ENCODE peak calls at places on chromosome 10, in five cellular contexts. G, N, P, S and C are unnamed samples.

GRCh38 chr10:104101902-104102301 is 16.2 kb upstream of the COL17A1 start:
- DNase-seq in G (no peak), N (no peak), P (no peak), S (no peak), C (no peak)

GRCh38 chr10:48343871-48344598 is 37.6 kb downstream of the MAPK8 start:
- DNase-seq in G (peak; percentile 21), N (no peak), P (no peak), S (no peak), C (no peak)

GRCh38 chr10:59580257-59580863 is 129.3 kb downstream of the SLC16A9 start:
- DNase-seq in G (peak; percentile 52), N (no peak), P (peak; percentile 45), S (no peak), C (no peak)

GRCh38 chr10:16887565-16887964 is 70.3 kb upstream of the RSU1 start:
- DNase-seq in G (peak; percentile 81), N (no peak), P (peak; percentile 42), S (no peak), C (no peak)

GRCh38 chr10:53786236-53786635 is 1013.7 kb upstream of the MBL2 start:
- DNase-seq in G (no peak), N (no peak), P (no peak), S (no peak), C (no peak)

GRCh38 chr10:129525408-129525807 is 58.4 kb downstream of the MGMT start:
- DNase-seq in G (peak; percentile 69), N (no peak), P (no peak), S (no peak), C (no peak)

GRCh38 chr10:6838118-6838517 is 258.0 kb upstream of the PRKCQ start:
- DNase-seq in G (no peak), N (no peak), P (no peak), S (no peak), C (no peak)

GRCh38 chr10:29319205-29319781 is 30.4 kb downstream of the LYZL1 start:
- DNase-seq in G (no peak), N (no peak), P (no peak), S (no peak), C (no peak)

GRCh38 chr10:132255489-132256344 is 52.0 kb downstream of the STK32C start:
- DNase-seq in G (no peak), N (no peak), P (no peak), S (no peak), C (no peak)

GRCh38 chr10:29719281-29719675 is 84.5 kb upstream of the SVIL start:
- DNase-seq in G (peak; percentile 36), N (no peak), P (no peak), S (no peak), C (no peak)

GRCh38 chr10:69307434-69307833 is 29.1 kb downstream of the HK1 start:
- DNase-seq in G (no peak), N (no peak), P (no peak), S (no peak), C (no peak)

GRCh38 chr10:104925232-104925851 is 284.3 kb downstream of the SORCS3 start:
- DNase-seq in G (peak; percentile 22), N (no peak), P (peak; percentile 47), S (peak; percentile 42), C (no peak)

GRCh38 chr10:132170561-132171361 is 16.0 kb upstream of the DPYSL4 start:
- DNase-seq in G (no peak), N (peak; percentile 35), P (no peak), S (no peak), C (no peak)

GRCh38 chr10:14560274-14560673 is 214.4 kb downstream of the FAM107B start:
- DNase-seq in G (peak; percentile 65), N (peak; percentile 72), P (no peak), S (peak; percentile 60), C (no peak)

GRCh38 chr10:129877773-129878371 is 86.2 kb downstream of the EBF3 start:
- DNase-seq in G (no peak), N (no peak), P (peak; percentile 50), S (no peak), C (no peak)

GRCh38 chr10:1211844-1212570 is 155.8 kb downstream of the WDR37 start:
- DNase-seq in G (no peak), N (no peak), P (peak; percentile 64), S (no peak), C (no peak)

GRCh38 chr10:102815790-102816549 is 21.2 kb downstream of the CYP17A1 start:
- DNase-seq in G (peak; percentile 91), N (peak; percentile 57), P (no peak), S (no peak), C (no peak)

GRCh38 chr10:132368881-132369635 is 27.9 kb upstream of the PWWP2B start:
- DNase-seq in G (peak; percentile 50), N (peak; percentile 30), P (no peak), S (no peak), C (no peak)

GRCh38 chr10:42615419-42615818 is 23.0 kb downstream of the ZNF33B start:
- DNase-seq in G (no peak), N (no peak), P (no peak), S (no peak), C (no peak)

GRCh38 chr10:122053314-122053713 is 64.4 kb downstream of the TACC2 start:
- DNase-seq in G (no peak), N (no peak), P (no peak), S (no peak), C (no peak)

GRCh38 chr10:96678725-96679124 is 41.6 kb downstream of the PIK3AP1 start:
- DNase-seq in G (no peak), N (no peak), P (no peak), S (no peak), C (no peak)

GRCh38 chr10:127889605-127890195 is 3.0 kb downstream of the CLRN3 start:
- DNase-seq in G (peak; percentile 78), N (no peak), P (no peak), S (no peak), C (no peak)

GRCh38 chr10:108561649-108562048 is 1361.7 kb downstream of the XPNPEP1 start:
- DNase-seq in G (peak; percentile 64), N (no peak), P (no peak), S (no peak), C (no peak)

GRCh38 chr10:69684020-69684980 is 54.3 kb downstream of the FAM241B start:
- DNase-seq in G (peak; percentile 52), N (peak; percentile 80), P (peak; percentile 39), S (peak; percentile 30), C (no peak)

GRCh38 chr10:5349362-5349761 is 15.4 kb upstream of the UCN3 start:
- DNase-seq in G (no peak), N (no peak), P (no peak), S (no peak), C (no peak)

GRCh38 chr10:30751678-30752331 is 122.3 kb upstream of the LYZL2 start:
- DNase-seq in G (peak; percentile 52), N (peak; percentile 80), P (peak; percentile 67), S (peak; percentile 31), C (no peak)

GRCh38 chr10:62083868-62084267 is 182.4 kb downstream of the ARID5B start:
- DNase-seq in G (peak; percentile 76), N (no peak), P (peak; percentile 49), S (peak; percentile 71), C (no peak)

GRCh38 chr10:52499281-52499680 is 185.2 kb downstream of the DKK1 start:
- DNase-seq in G (no peak), N (no peak), P (no peak), S (no peak), C (no peak)

GRCh38 chr10:124354411-124355382 is 64.0 kb downstream of the OAT start:
- DNase-seq in G (peak; percentile 58), N (peak; percentile 70), P (peak; percentile 84), S (peak; percentile 37), C (no peak)

GRCh38 chr10:130935051-130935450 is 376.5 kb downstream of the TCERG1L start:
- DNase-seq in G (no peak), N (no peak), P (no peak), S (no peak), C (no peak)

GRCh38 chr10:101152316-101152715 is 21.2 kb downstream of the TLX1 start:
- DNase-seq in G (no peak), N (no peak), P (no peak), S (no peak), C (no peak)

GRCh38 chr10:86391236-86391840 is 24.7 kb upstream of the GRID1 start:
- DNase-seq in G (no peak), N (no peak), P (no peak), S (no peak), C (no peak)

GRCh38 chr10:86391986-86392722 is 25.6 kb upstream of the GRID1 start:
- DNase-seq in G (no peak), N (no peak), P (no peak), S (no peak), C (no peak)

GRCh38 chr10:86392723-86393094 is 26.1 kb upstream of the GRID1 start:
- DNase-seq in G (no peak), N (no peak), P (no peak), S (no peak), C (no peak)

GRCh38 chr10:86393858-86394472 is 27.4 kb upstream of the GRID1 start:
- DNase-seq in G (no peak), N (no peak), P (no peak), S (no peak), C (no peak)

DNA sequence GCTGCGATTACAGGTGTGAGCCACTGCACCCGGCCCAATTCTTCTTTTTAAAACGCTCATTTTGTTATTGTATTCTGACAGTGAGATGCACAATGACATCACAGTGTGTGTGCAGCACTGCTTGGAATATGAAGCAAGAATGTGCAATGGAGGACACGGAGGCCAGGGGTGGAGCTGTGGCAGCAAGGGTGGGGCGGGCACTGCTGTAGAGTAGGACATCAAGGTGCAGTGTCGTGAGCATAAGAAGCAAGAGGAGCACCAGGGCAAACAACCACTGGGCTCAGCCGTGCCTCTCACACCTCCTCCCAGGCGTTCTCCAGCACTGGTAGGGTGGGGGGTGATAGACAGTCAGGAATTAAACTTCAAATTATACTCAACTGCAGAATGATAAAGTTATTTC is 26.8 kb upstream of the GRID1 start:
- DNase-seq in G (no peak), N (no peak), P (no peak), S (no peak), C (no peak)
- H3K4me1 ChIP-seq in G (no peaks in the 10 kb centered on the region), N (peaks cover 11% of the 10 kb centered on the region), P (no peaks in the 10 kb centered on the region), S (peaks cover 9% of the 10 kb centered on the region), C (peaks cover 6% of the 10 kb centered on the region)

DNA sequence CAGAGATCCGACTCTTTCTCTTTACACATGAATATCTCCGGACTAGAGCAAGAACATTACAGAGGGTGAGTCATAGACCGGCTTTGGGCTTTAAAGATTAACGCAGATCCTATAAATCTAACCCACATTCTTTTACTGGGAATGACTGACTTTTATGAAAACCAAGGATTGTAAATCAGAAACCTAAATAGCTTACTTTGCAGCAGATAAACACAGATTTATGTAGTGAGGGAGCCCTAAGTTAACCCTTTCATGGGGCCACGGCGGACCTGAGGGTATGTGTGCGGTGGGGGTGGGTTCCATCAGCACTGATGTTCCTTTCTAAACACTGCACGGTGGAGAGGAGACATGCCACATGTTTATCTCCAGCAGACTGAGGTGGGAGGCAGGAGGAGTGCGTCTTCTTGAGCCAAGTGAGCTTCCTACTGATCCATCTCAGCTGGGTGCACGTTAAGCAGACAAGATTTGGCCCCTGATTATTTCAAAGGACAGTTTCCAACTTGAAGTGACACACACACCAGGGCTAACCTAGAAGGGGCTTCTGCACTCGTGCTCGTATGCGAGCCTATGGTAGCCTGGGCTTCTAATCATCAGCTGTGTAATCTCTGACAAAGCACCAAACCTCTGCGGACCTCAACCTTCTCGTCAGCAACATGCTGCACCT is 127.6 kb downstream of the WDR11 start:
- DNase-seq in G (no peak), N (no peak), P (no peak), S (no peak), C (no peak)
- H3K4me1 ChIP-seq in G (no peaks in the 10 kb centered on the region), N (peaks cover 15% of the 10 kb centered on the region), P (peaks cover 9% of the 10 kb centered on the region), S (peaks cover 31% of the 10 kb centered on the region), C (peaks cover 19% of the 10 kb centered on the region)

GRCh38 chr10:99374526-99374925 is 45.4 kb downstream of the CNNM1 start:
- DNase-seq in G (peak; percentile 50), N (no peak), P (no peak), S (no peak), C (no peak)
- H3K4me1 ChIP-seq in G (no peaks in the 10 kb centered on the region), N (peaks cover 4% of the 10 kb centered on the region), P (peaks cover 5% of the 10 kb centered on the region), S (no peaks in the 10 kb centered on the region), C (peaks cover 5% of the 10 kb centered on the region)

GRCh38 chr10:71755179-71755879 is 18.0 kb downstream of the VSIR start:
- DNase-seq in G (no peak), N (no peak), P (no peak), S (no peak), C (no peak)
- H3K4me1 ChIP-seq in G (peaks cover 2% of the 10 kb centered on the region), N (peaks cover 83% of the 10 kb centered on the region), P (peaks cover 18% of the 10 kb centered on the region), S (peaks cover 24% of the 10 kb centered on the region), C (peaks cover 87% of the 10 kb centered on the region)